ENCODE peak calls at places on chromosome 15, in five cellular contexts. I, U, P, V and D are unnamed samples.

GRCh38 chr15:63636518-63637061 is 39.4 kb downstream of the FBXL22 start:
- DNase-seq in U (no peak), P (no peak), I (no peak), V (no peak), D (no peak)

GRCh38 chr15:38597221-38597800 is 32.7 kb upstream of the RASGRP1 start:
- DNase-seq in U (no peak), P (no peak), V (no peak), I (no peak), D (no peak)

GRCh38 chr15:69082556-69082955 is 68.1 kb downstream of the NOX5 start:
- DNase-seq in I (no peak), P (no peak), V (no peak), U (no peak), D (no peak)

GRCh38 chr15:81264072-81264857 is 59.7 kb downstream of the STARD5 start:
- DNase-seq in V (no peak), P (no peak), I (no peak), U (no peak), D (no peak)

GRCh38 chr15:100948430-100948762 is 29.2 kb downstream of the LRRK1 start:
- DNase-seq in U (no peak), V (no peak), P (no peak), I (no peak), D (no peak)

GRCh38 chr15:39429898-39430357 is 151.0 kb upstream of the THBS1 start:
- DNase-seq in V (no peak), U (peak; percentile 71), P (no peak), I (no peak), D (no peak)

GRCh38 chr15:42149493-42150245 is 6.8 kb downstream of the PLA2G4F start:
- DNase-seq in U (no peak), I (no peak), V (no peak), P (no peak), D (no peak)

GRCh38 chr15:77607111-77607893 is 25.4 kb downstream of the LINGO1 start:
- DNase-seq in P (no peak), U (peak; percentile 64), V (no peak), I (no peak), D (no peak)

GRCh38 chr15:72535911-72536310 is 61.8 kb downstream of the ARIH1 start:
- DNase-seq in V (no peak), P (no peak), U (no peak), I (no peak), D (no peak)

GRCh38 chr15:90597477-90598052 is 67.8 kb downstream of the CRTC3 start:
- DNase-seq in I (no peak), V (no peak), U (no peak), P (no peak), D (no peak)

GRCh38 chr15:57446393-57446792 is 70.1 kb downstream of the CGNL1 start:
- DNase-seq in U (no peak), P (no peak), V (no peak), I (no peak), D (no peak)

GRCh38 chr15:34812369-34812768 is 17.0 kb upstream of the ACTC1 start:
- DNase-seq in V (no peak), P (no peak), U (peak; percentile 69), I (no peak), D (no peak)

GRCh38 chr15:65862682-65863081 is 6.6 kb upstream of the RAB11A start:
- DNase-seq in V (peak; percentile 37), I (peak; percentile 95), U (peak; percentile 78), P (peak; percentile 76), D (peak; percentile 38)

GRCh38 chr15:65857718-65858402 is 11.4 kb upstream of the RAB11A start:
- DNase-seq in I (no peak), U (no peak), P (no peak), V (no peak), D (no peak)

GRCh38 chr15:65851981-65852380 is 17.3 kb upstream of the RAB11A start:
- DNase-seq in U (no peak), P (no peak), I (no peak), V (peak; percentile 54), D (no peak)

GRCh38 chr15:65856821-65857455 is 12.4 kb upstream of the RAB11A start:
- DNase-seq in V (peak; percentile 67), I (peak; percentile 72), P (no peak), U (peak; percentile 68), D (peak; percentile 57)
- H2BK12ac ChIP-seq in V (no peak overlapping the region), I (no peak overlapping the region), P (no peak overlapping the region), U (no peak overlapping the region), D (no peak overlapping the region)

GRCh38 chr15:67547836-67548531 is 5.5 kb downstream of the MAP2K5 start:
- DNase-seq in P (no peak), I (no peak), V (no peak), U (peak; percentile 59), D (no peak)
- H2BK5ac ChIP-seq in P (no peak overlapping the region), I (no peak overlapping the region), V (no peak overlapping the region), U (no peak overlapping the region), D (no peak overlapping the region)

GRCh38 chr15:85950101-85950500 is 129.6 kb upstream of the AGBL1 start:
- DNase-seq in I (no peak), U (no peak), P (no peak), V (no peak), D (no peak)

GRCh38 chr15:85947936-85948335 is 131.7 kb upstream of the AGBL1 start:
- DNase-seq in I (no peak), U (no peak), P (no peak), V (no peak), D (no peak)

GRCh38 chr15:85941186-85941855 is 138.3 kb upstream of the AGBL1 start:
- DNase-seq in P (no peak), V (no peak), I (no peak), U (peak; percentile 9), D (no peak)

GRCh38 chr15:85943825-85944224 is 135.8 kb upstream of the AGBL1 start:
- DNase-seq in I (no peak), V (no peak), U (no peak), P (no peak), D (no peak)

GRCh38 chr15:85946986-85947385 is 132.7 kb upstream of the AGBL1 start:
- DNase-seq in P (no peak), I (no peak), U (no peak), V (no peak), D (no peak)
- H2BK12ac ChIP-seq in P (no peak overlapping the region), I (no peak overlapping the region), U (no peak overlapping the region), V (no peak overlapping the region), D (no peak overlapping the region)

DNA sequence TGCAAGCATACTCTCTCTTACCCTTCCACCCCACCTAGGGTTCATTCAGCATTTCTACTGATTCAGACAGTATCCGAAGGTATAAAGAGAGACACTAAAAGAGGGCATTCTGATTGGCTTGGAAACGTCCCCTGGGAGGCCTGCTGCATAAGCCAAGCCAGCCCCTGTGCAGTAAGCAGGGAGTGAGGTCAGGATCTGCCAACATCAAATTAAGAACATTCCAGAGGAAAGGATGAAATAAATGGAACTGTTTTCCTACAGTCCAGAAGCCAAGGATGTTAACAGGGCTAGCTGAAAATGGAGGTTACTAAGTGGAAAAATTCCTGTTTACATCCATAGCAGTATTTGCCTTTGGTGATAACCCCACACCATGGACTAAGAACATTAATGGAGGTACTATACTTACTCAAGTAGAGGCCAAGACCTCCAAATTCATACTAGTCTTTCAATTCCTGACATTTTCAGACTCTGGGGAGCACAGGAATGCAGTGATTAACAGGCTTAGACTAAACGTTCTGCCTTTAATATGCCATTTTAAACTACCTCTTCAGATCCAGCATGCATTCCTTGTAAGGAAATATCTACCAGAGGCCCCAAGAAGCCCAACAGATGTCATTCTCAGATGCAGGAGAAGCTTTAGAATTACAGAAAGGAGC is 34.5 kb downstream of the NPTN start:
- DNase-seq in I (no peak), U (peak; percentile 29), V (no peak), P (no peak), D (no peak)
- H2BK5ac ChIP-seq in I (no peak overlapping the region), U (no peak overlapping the region), V (no peak overlapping the region), P (no peak overlapping the region), D (no peak overlapping the region)

GRCh38 chr15:37058316-37058985 is 41.9 kb downstream of the MEIS2 start:
- DNase-seq in I (no peak), V (no peak), P (no peak), U (no peak), D (peak; percentile 54)

GRCh38 chr15:37056168-37056893 is 44.0 kb downstream of the MEIS2 start:
- DNase-seq in I (no peak), U (no peak), P (no peak), V (no peak), D (peak; percentile 51)

GRCh38 chr15:37055481-37055880 is 44.9 kb downstream of the MEIS2 start:
- DNase-seq in V (no peak), I (no peak), U (no peak), P (no peak), D (no peak)

GRCh38 chr15:37057831-37058230 is 42.5 kb downstream of the MEIS2 start:
- DNase-seq in P (no peak), U (no peak), V (no peak), I (no peak), D (peak; percentile 36)

DNA sequence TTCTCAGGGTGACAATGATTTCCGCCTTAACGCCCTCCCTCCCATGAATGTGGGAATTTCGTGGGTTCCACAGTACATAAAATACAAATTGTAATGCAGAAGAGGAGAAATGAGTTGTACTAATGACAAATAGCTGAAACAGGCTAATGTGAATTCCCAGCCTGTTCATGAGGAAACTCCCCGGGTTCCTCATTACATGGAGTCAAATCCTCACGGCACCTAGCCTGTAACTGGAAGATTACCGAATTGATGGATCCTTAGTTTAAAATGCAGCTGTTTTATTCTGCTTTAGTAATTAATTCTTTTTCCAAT is 43.5 kb downstream of the MEIS2 start:
- DNase-seq in U (no peak), V (no peak), I (no peak), P (no peak), D (no peak)
- H2BK12ac ChIP-seq in U (no peak overlapping the region), V (peak overlapping the region; percentile 91), I (no peak overlapping the region), P (no peak overlapping the region), D (no peak overlapping the region)

DNA sequence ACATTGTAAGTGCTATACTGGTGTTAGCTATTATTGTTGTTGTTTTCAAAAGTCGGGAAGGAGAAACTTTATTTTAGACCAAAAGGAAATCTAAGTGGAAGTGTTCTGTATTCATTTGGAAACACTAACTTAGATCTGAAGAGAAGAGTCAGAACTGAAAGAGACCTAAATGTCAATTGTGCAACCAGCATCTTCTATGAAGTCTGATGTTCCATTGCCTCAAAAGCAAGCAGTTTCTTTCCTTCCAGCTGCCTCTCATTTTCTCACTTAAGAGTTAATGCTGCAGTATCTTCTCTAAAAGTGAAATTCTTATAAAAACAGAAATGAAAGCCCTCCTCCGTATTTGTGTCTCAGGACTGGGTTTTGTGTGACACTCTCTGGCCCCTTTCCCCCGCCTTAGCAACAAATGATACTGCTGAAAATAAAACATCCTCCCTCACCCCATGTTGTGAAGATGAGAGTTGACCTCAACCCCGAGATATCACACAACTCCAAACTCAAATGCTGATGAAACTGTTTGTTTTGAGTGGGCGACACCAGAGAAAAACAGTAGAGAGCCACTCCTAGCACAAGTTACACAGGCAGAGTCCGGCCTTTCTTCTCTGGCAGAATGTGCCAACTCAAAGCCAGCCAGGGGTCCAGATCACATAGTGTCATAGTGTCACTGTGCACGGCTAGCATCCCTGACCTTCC is 48.9 kb downstream of the GLDN start:
- DNase-seq in V (no peak), I (no peak), P (no peak), U (no peak), D (no peak)
- H2BK5ac ChIP-seq in V (no peak overlapping the region), I (no peak overlapping the region), P (no peak overlapping the region), U (no peak overlapping the region), D (no peak overlapping the region)